ENCODE peak calls at places on chromosomes 2 and 18, in four cellular contexts. One of them, this sample, is unnamed.

GRCh38 chr2:170341684-170342631 is 164.0 kb downstream of the MYO3B start:
- DNase-seq in amniotic stem cell: no peak
- DNase-seq in T follicular helper cell: no peak
- DNase-seq in C1 segment of cervical spinal cord: no peak
- DNase-seq in this sample: no peak

GRCh38 chr2:226450141-226450540 is 349.5 kb downstream of the IRS1 start:
- DNase-seq in T follicular helper cell: no peak
- DNase-seq in amniotic stem cell: no peak
- DNase-seq in C1 segment of cervical spinal cord: no peak
- DNase-seq in this sample: no peak

GRCh38 chr2:165114345-165114943 is 89.4 kb downstream of the SCN3A start:
- DNase-seq in C1 segment of cervical spinal cord: no peak
- DNase-seq in amniotic stem cell: peak
- DNase-seq in T follicular helper cell: no peak
- DNase-seq in this sample: no peak

GRCh38 chr18:62781893-62782292 is 66.6 kb downstream of the PHLPP1 start:
- DNase-seq in C1 segment of cervical spinal cord: no peak
- DNase-seq in T follicular helper cell: no peak
- DNase-seq in amniotic stem cell: peak
- DNase-seq in this sample: no peak

GRCh38 chr2:201779996-201780673 is 598 bp downstream of the ALS2 start:
- DNase-seq in amniotic stem cell: no peak
- DNase-seq in T follicular helper cell: no peak
- DNase-seq in C1 segment of cervical spinal cord: no peak
- DNase-seq in this sample: no peak

GRCh38 chr18:8526316-8526715 is 82.9 kb upstream of the RAB12 start:
- DNase-seq in amniotic stem cell: no peak
- DNase-seq in C1 segment of cervical spinal cord: no peak
- DNase-seq in T follicular helper cell: no peak
- DNase-seq in this sample: peak

GRCh38 chr2:67290451-67290991 is 106.6 kb upstream of the ETAA1 start:
- DNase-seq in T follicular helper cell: no peak
- DNase-seq in C1 segment of cervical spinal cord: no peak
- DNase-seq in amniotic stem cell: no peak
- DNase-seq in this sample: no peak

GRCh38 chr2:170235860-170236638 is 58.1 kb downstream of the MYO3B start:
- DNase-seq in C1 segment of cervical spinal cord: no peak
- DNase-seq in T follicular helper cell: no peak
- DNase-seq in amniotic stem cell: no peak
- DNase-seq in this sample: no peak

GRCh38 chr2:149617057-149617456 is 29.5 kb upstream of the MMADHC start:
- DNase-seq in amniotic stem cell: no peak
- DNase-seq in T follicular helper cell: no peak
- DNase-seq in C1 segment of cervical spinal cord: no peak
- DNase-seq in this sample: no peak

GRCh38 chr2:222652856-222653255 is 3.0 kb downstream of the FARSB start:
- DNase-seq in C1 segment of cervical spinal cord: no peak
- DNase-seq in amniotic stem cell: no peak
- DNase-seq in T follicular helper cell: no peak
- DNase-seq in this sample: no peak

GRCh38 chr2:113182471-113183260 is 8.9 kb downstream of the PSD4 start:
- DNase-seq in C1 segment of cervical spinal cord: no peak
- DNase-seq in T follicular helper cell: no peak
- DNase-seq in amniotic stem cell: no peak
- DNase-seq in this sample: no peak

GRCh38 chr18:23453657-23454011 is 547 bp downstream of the RIOK3 start:
- DNase-seq in amniotic stem cell: no peak
- DNase-seq in C1 segment of cervical spinal cord: no peak
- DNase-seq in T follicular helper cell: no peak
- DNase-seq in this sample: no peak

GRCh38 chr2:73965053-73965452 is 19.7 kb upstream of the TET3 start:
- DNase-seq in amniotic stem cell: no peak
- DNase-seq in C1 segment of cervical spinal cord: no peak
- DNase-seq in T follicular helper cell: no peak
- DNase-seq in this sample: no peak

GRCh38 chr2:64654993-64655666 is 1.4 kb upstream of the SERTAD2 start:
- DNase-seq in amniotic stem cell: peak
- DNase-seq in T follicular helper cell: no peak
- DNase-seq in C1 segment of cervical spinal cord: no peak
- DNase-seq in this sample: no peak

GRCh38 chr18:39350916-39351315 is 1785.3 kb upstream of the CELF4 start:
- DNase-seq in amniotic stem cell: no peak
- DNase-seq in T follicular helper cell: no peak
- DNase-seq in C1 segment of cervical spinal cord: no peak
- DNase-seq in this sample: no peak

GRCh38 chr18:77012751-77013550 is 119.6 kb downstream of the MBP start:
- DNase-seq in T follicular helper cell: no peak
- DNase-seq in amniotic stem cell: no peak
- DNase-seq in C1 segment of cervical spinal cord: no peak
- DNase-seq in this sample: no peak

GRCh38 chr2:228600265-228600664 is 418.8 kb upstream of the SPHKAP start:
- DNase-seq in T follicular helper cell: no peak
- DNase-seq in C1 segment of cervical spinal cord: no peak
- DNase-seq in amniotic stem cell: peak
- DNase-seq in this sample: no peak

GRCh38 chr2:222572761-222573174 is 83.1 kb downstream of the FARSB start:
- DNase-seq in T follicular helper cell: no peak
- DNase-seq in amniotic stem cell: no peak
- DNase-seq in C1 segment of cervical spinal cord: no peak
- DNase-seq in this sample: no peak

GRCh38 chr2:169946092-169946491 is 118.8 kb downstream of the UBR3 start:
- DNase-seq in T follicular helper cell: no peak
- DNase-seq in C1 segment of cervical spinal cord: no peak
- DNase-seq in amniotic stem cell: no peak
- DNase-seq in this sample: no peak

GRCh38 chr2:61210332-61210981 is 48.5 kb downstream of the C2orf74 start:
- DNase-seq in T follicular helper cell: no peak
- DNase-seq in C1 segment of cervical spinal cord: no peak
- DNase-seq in amniotic stem cell: peak
- DNase-seq in this sample: no peak

GRCh38 chr18:35201502-35201901 is 39.3 kb upstream of the ZNF397 start:
- DNase-seq in amniotic stem cell: no peak
- DNase-seq in C1 segment of cervical spinal cord: no peak
- DNase-seq in T follicular helper cell: no peak
- DNase-seq in this sample: no peak

GRCh38 chr18:1014496-1014895 is 109.8 kb downstream of the ADCYAP1 start:
- DNase-seq in C1 segment of cervical spinal cord: no peak
- DNase-seq in T follicular helper cell: no peak
- DNase-seq in amniotic stem cell: no peak
- DNase-seq in this sample: no peak

GRCh38 chr2:195486520-195486919 is 170.5 kb upstream of the SLC39A10 start:
- DNase-seq in amniotic stem cell: no peak
- DNase-seq in T follicular helper cell: no peak
- DNase-seq in C1 segment of cervical spinal cord: no peak
- DNase-seq in this sample: no peak

GRCh38 chr2:7034313-7034712 is 117.1 kb downstream of the RNF144A start:
- DNase-seq in amniotic stem cell: no peak
- DNase-seq in C1 segment of cervical spinal cord: no peak
- DNase-seq in T follicular helper cell: no peak
- DNase-seq in this sample: no peak

GRCh38 chr18:22711381-22711717 is 221.8 kb upstream of the RBBP8 start:
- DNase-seq in amniotic stem cell: no peak
- DNase-seq in T follicular helper cell: no peak
- DNase-seq in C1 segment of cervical spinal cord: no peak
- DNase-seq in this sample: no peak

GRCh38 chr2:102070058-102070642 is 72.4 kb upstream of the IL1R1 start:
- DNase-seq in T follicular helper cell: no peak
- DNase-seq in amniotic stem cell: no peak
- DNase-seq in C1 segment of cervical spinal cord: no peak
- DNase-seq in this sample: no peak

GRCh38 chr2:171515672-171516298 is 6.5 kb upstream of the CYBRD1 start:
- DNase-seq in C1 segment of cervical spinal cord: no peak
- DNase-seq in T follicular helper cell: no peak
- DNase-seq in amniotic stem cell: peak
- DNase-seq in this sample: no peak

GRCh38 chr2:191049728-191050639 is 36.0 kb upstream of the STAT1 start:
- DNase-seq in amniotic stem cell: no peak
- DNase-seq in T follicular helper cell: no peak
- DNase-seq in C1 segment of cervical spinal cord: no peak
- DNase-seq in this sample: no peak

This sample was measured in occipital lobe.